ENCODE peak calls at places on chromosome 14, in five cellular contexts. I is astrocyte of the spinal cord, P is iris pigment epithelial cell, M is GM23338, V is cardiac fibroblast. E is an unnamed sample.

GRCh38 chr14:100674897-100675618 is 51.6 kb upstream of the DLK1 start:
- DNase-seq in P (no peak), V (no peak), I (no peak), M (no peak), E (no peak)

GRCh38 chr14:104934380-104934733 is 9.7 kb downstream of the PLD4 start:
- DNase-seq in V (no peak), I (no peak), M (no peak), P (no peak), E (peak; percentile 39)

GRCh38 chr14:26454105-26454504 is 143.7 kb downstream of the NOVA1 start:
- DNase-seq in V (no peak), P (no peak), M (no peak), I (no peak), E (no peak)

GRCh38 chr14:103819503-103820307 is 27.7 kb downstream of the PPP1R13B start:
- DNase-seq in V (peak; percentile 58), I (no peak), P (peak; percentile 10), M (peak; percentile 86), E (peak; percentile 86)

GRCh38 chr14:89013098-89013504 is 188.7 kb downstream of the TTC8 start:
- DNase-seq in I (peak; percentile 20), P (peak; percentile 54), M (peak; percentile 84), V (peak; percentile 26), E (peak; percentile 84)

GRCh38 chr14:39372656-39373055 is 59.6 kb downstream of the FBXO33 start:
- DNase-seq in P (peak; percentile 61), M (no peak), V (peak; percentile 44), I (peak; percentile 48), E (no peak)

GRCh38 chr14:79037114-79037513 is 866.9 kb downstream of the NRXN3 start:
- DNase-seq in P (no peak), I (no peak), V (no peak), M (no peak), E (no peak)

GRCh38 chr14:33589334-33589733 is 361.5 kb downstream of the EGLN3 start:
- DNase-seq in P (peak; percentile 96), V (peak; percentile 77), M (no peak), I (peak; percentile 88), E (no peak)

GRCh38 chr14:61653507-61653906 is 41.8 kb upstream of the HIF1A start:
- DNase-seq in I (peak; percentile 43), P (peak; percentile 79), V (peak; percentile 86), M (no peak), E (no peak)

GRCh38 chr14:78220273-78220672 is 50.1 kb downstream of the NRXN3 start:
- DNase-seq in V (no peak), P (no peak), I (no peak), M (no peak), E (no peak)